ENCODE peak calls at places on chromosome 22, in five cellular contexts. One of them, this sample, is unnamed. For H3K4me1, the result is how much of the 10 kb centered on the place peaks cover.

GRCh38 chr22:19719055-19719482 is 4.3 kb upstream of the GP1BB start:
- DNase-seq in breast epithelium: no peak
- DNase-seq in spleen: no peak
- DNase-seq in suprapubic skin: no peak
- DNase-seq in left ventricle myocardium inferior: peak
- DNase-seq in this sample: no peak

GRCh38 chr22:48054596-48054995 is 1292.1 kb downstream of the TBC1D22A start:
- DNase-seq in breast epithelium: no peak
- DNase-seq in spleen: no peak
- DNase-seq in suprapubic skin: peak
- DNase-seq in left ventricle myocardium inferior: no peak
- DNase-seq in this sample: no peak

GRCh38 chr22:26360169-26360885 is 68.7 kb upstream of the ASPHD2 start:
- DNase-seq in breast epithelium: peak
- DNase-seq in spleen: no peak
- DNase-seq in suprapubic skin: no peak
- DNase-seq in left ventricle myocardium inferior: peak
- DNase-seq in this sample: no peak

GRCh38 chr22:47165998-47166397 is 403.5 kb downstream of the TBC1D22A start:
- DNase-seq in breast epithelium: no peak
- DNase-seq in spleen: peak
- DNase-seq in suprapubic skin: peak
- DNase-seq in left ventricle myocardium inferior: no peak
- DNase-seq in this sample: no peak

GRCh38 chr22:40479126-40479800 is 108.9 kb downstream of the SGSM3 start:
- DNase-seq in breast epithelium: no peak
- DNase-seq in spleen: no peak
- DNase-seq in suprapubic skin: no peak
- DNase-seq in left ventricle myocardium inferior: no peak
- DNase-seq in this sample: no peak

GRCh38 chr22:38109391-38110000 is 988 bp downstream of the BAIAP2L2 start:
- DNase-seq in breast epithelium: no peak
- DNase-seq in spleen: no peak
- DNase-seq in suprapubic skin: no peak
- DNase-seq in left ventricle myocardium inferior: no peak
- DNase-seq in this sample: peak

GRCh38 chr22:29787371-29787980 is 20.3 kb downstream of the UQCR10 start:
- DNase-seq in breast epithelium: no peak
- DNase-seq in spleen: no peak
- DNase-seq in suprapubic skin: no peak
- DNase-seq in left ventricle myocardium inferior: no peak
- DNase-seq in this sample: no peak

GRCh38 chr22:39080052-39080762 is 3.1 kb downstream of the APOBEC3G start:
- DNase-seq in breast epithelium: no peak
- DNase-seq in spleen: peak
- DNase-seq in suprapubic skin: no peak
- DNase-seq in left ventricle myocardium inferior: no peak
- DNase-seq in this sample: no peak

GRCh38 chr22:24776525-24776924 is 2.0 kb upstream of the PIWIL3 start:
- DNase-seq in breast epithelium: no peak
- DNase-seq in spleen: no peak
- DNase-seq in suprapubic skin: no peak
- DNase-seq in left ventricle myocardium inferior: no peak
- DNase-seq in this sample: no peak

GRCh38 chr22:33971561-33971961 is 51.3 kb upstream of the LARGE1 start:
- DNase-seq in breast epithelium: peak
- DNase-seq in spleen: no peak
- DNase-seq in suprapubic skin: no peak
- DNase-seq in left ventricle myocardium inferior: no peak
- DNase-seq in this sample: no peak

GRCh38 chr22:46373838-46374662 is 38.5 kb downstream of the TRMU start:
- DNase-seq in breast epithelium: no peak
- DNase-seq in spleen: no peak
- DNase-seq in suprapubic skin: no peak
- DNase-seq in left ventricle myocardium inferior: no peak
- DNase-seq in this sample: no peak

GRCh38 chr22:20109411-20110358 is 6.2 kb upstream of the RANBP1 start:
- DNase-seq in breast epithelium: no peak
- DNase-seq in spleen: peak
- DNase-seq in suprapubic skin: no peak
- DNase-seq in left ventricle myocardium inferior: peak
- DNase-seq in this sample: peak

GRCh38 chr22:49420651-49421050 is 407.0 kb downstream of the BRD1 start:
- DNase-seq in breast epithelium: no peak
- DNase-seq in spleen: no peak
- DNase-seq in suprapubic skin: no peak
- DNase-seq in left ventricle myocardium inferior: no peak
- DNase-seq in this sample: no peak

GRCh38 chr22:47049078-47049609 is 286.7 kb downstream of the TBC1D22A start:
- DNase-seq in breast epithelium: no peak
- DNase-seq in spleen: peak
- DNase-seq in suprapubic skin: no peak
- DNase-seq in left ventricle myocardium inferior: no peak
- DNase-seq in this sample: no peak

GRCh38 chr22:17578129-17578754 is 14.9 kb downstream of the SLC25A18 start:
- DNase-seq in breast epithelium: peak
- DNase-seq in spleen: no peak
- DNase-seq in suprapubic skin: no peak
- DNase-seq in left ventricle myocardium inferior: peak
- DNase-seq in this sample: no peak

GRCh38 chr22:20983081-20983745 is 1.1 kb downstream of the LZTR1 start:
- DNase-seq in breast epithelium: no peak
- DNase-seq in spleen: no peak
- DNase-seq in suprapubic skin: no peak
- DNase-seq in left ventricle myocardium inferior: no peak
- DNase-seq in this sample: no peak

GRCh38 chr22:37563153-37564081 is 3.1 kb downstream of the CDC42EP1 start:
- DNase-seq in breast epithelium: peak
- DNase-seq in spleen: no peak
- DNase-seq in suprapubic skin: peak
- DNase-seq in left ventricle myocardium inferior: peak
- DNase-seq in this sample: peak

GRCh38 chr22:29079218-29079901 is 6.5 kb downstream of the KREMEN1 start:
- DNase-seq in breast epithelium: no peak
- DNase-seq in spleen: no peak
- DNase-seq in suprapubic skin: no peak
- DNase-seq in left ventricle myocardium inferior: no peak
- DNase-seq in this sample: no peak

GRCh38 chr22:39348909-39349505 is 784 bp upstream of the SYNGR1 start:
- DNase-seq in breast epithelium: no peak
- DNase-seq in spleen: no peak
- DNase-seq in suprapubic skin: no peak
- DNase-seq in left ventricle myocardium inferior: peak
- DNase-seq in this sample: no peak

GRCh38 chr22:29427176-29427760 is 11.1 kb upstream of the RFPL1 start:
- DNase-seq in breast epithelium: no peak
- DNase-seq in spleen: no peak
- DNase-seq in suprapubic skin: no peak
- DNase-seq in left ventricle myocardium inferior: no peak
- DNase-seq in this sample: no peak

GRCh38 chr22:17772963-17773605 is 1.2 kb downstream of the BID start:
- DNase-seq in breast epithelium: no peak
- DNase-seq in spleen: peak
- DNase-seq in suprapubic skin: no peak
- DNase-seq in left ventricle myocardium inferior: no peak
- DNase-seq in this sample: no peak

GRCh38 chr22:39148727-39149535 is 3.5 kb downstream of the CBX7 start:
- DNase-seq in breast epithelium: no peak
- DNase-seq in spleen: peak
- DNase-seq in suprapubic skin: no peak
- DNase-seq in left ventricle myocardium inferior: peak
- DNase-seq in this sample: peak

GRCh38 chr22:49052023-49052538 is 775.6 kb downstream of the BRD1 start:
- DNase-seq in breast epithelium: no peak
- DNase-seq in spleen: no peak
- DNase-seq in suprapubic skin: peak
- DNase-seq in left ventricle myocardium inferior: no peak
- DNase-seq in this sample: no peak

GRCh38 chr22:33023119-33023827 is 34.9 kb downstream of the SYN3 start:
- DNase-seq in breast epithelium: no peak
- DNase-seq in spleen: no peak
- DNase-seq in suprapubic skin: no peak
- DNase-seq in left ventricle myocardium inferior: no peak
- DNase-seq in this sample: no peak

GRCh38 chr22:35721954-35722353 is 4.3 kb downstream of the APOL5 start:
- DNase-seq in breast epithelium: no peak
- DNase-seq in spleen: no peak
- DNase-seq in suprapubic skin: no peak
- DNase-seq in left ventricle myocardium inferior: no peak
- DNase-seq in this sample: no peak

GRCh38 chr22:40878937-40879336 is 17.0 kb upstream of the DNAJB7 start:
- DNase-seq in breast epithelium: no peak
- DNase-seq in spleen: no peak
- DNase-seq in suprapubic skin: no peak
- DNase-seq in left ventricle myocardium inferior: no peak
- DNase-seq in this sample: no peak

GRCh38 chr22:43101306-43101705 is 9.2 kb upstream of the BIK start:
- DNase-seq in breast epithelium: no peak
- DNase-seq in spleen: no peak
- DNase-seq in suprapubic skin: no peak
- DNase-seq in left ventricle myocardium inferior: peak
- DNase-seq in this sample: no peak

GRCh38 chr22:38467904-38468760 is at the start of gene KDELR3:
- DNase-seq in breast epithelium: peak
- DNase-seq in spleen: peak
- DNase-seq in suprapubic skin: no peak
- DNase-seq in left ventricle myocardium inferior: peak
- DNase-seq in this sample: peak

DNA sequence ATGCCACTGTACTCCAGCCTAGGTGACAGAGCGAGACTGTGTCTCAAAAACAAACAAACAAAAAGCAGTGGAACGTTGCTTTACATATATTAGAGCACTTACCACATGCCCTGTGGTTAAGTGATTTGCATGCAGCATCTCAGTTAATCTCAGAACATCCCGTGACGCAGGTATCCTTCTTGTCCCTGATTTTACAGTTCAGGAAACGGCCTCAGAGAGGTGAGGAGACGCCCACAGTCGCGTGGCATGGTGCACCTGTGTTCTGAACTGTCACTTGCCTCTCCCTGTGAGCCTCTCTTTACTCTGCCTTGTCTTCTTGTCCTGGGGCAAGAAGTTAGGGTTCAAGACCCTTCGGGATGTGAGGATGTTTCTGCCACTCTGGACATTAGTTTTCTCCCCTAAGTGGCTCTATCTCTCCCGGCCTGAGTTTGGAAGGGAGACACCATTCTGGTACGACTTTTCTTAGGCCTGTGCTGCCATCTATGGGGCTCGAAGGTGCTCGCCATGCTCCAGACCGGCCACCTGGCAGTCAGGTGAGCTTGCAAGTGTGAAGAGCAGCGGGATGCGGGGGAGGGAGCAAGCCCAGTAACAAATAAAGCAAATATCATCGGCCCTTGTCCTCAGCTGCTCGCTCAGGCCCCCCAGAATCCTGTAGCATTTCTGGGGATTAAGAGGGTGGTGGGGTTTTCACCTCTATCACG is 25.6 kb downstream of the YWHAH start:
- DNase-seq in breast epithelium: peak
- DNase-seq in spleen: peak
- DNase-seq in suprapubic skin: no peak
- DNase-seq in left ventricle myocardium inferior: peak
- DNase-seq in this sample: peak
- H3K4me3 ChIP-seq in breast epithelium: peak
- H3K4me3 ChIP-seq in spleen: peak
- H3K4me3 ChIP-seq in suprapubic skin: peak
- H3K4me3 ChIP-seq in left ventricle myocardium inferior: peak
- H3K4me3 ChIP-seq in this sample: peak

DNA sequence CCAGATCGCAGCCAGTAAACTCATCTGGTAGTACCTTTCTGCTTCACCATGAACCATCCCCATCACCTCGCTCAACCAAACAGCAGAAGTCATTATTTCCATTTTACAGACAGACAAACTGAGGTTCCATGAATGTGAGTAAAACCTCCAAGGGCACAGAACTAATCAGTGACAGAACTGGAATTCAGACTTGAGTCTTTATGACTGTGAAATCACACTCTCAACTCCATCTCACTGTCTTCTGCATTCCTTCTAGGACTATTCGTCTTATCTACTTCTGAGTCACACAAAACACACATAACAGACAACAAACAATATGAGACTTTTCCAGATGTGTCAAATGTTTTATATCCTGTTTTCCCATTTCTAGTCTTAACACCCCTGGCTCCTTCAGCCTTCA is 9.3 kb upstream of the NUP50 start:
- DNase-seq in breast epithelium: no peak
- DNase-seq in spleen: no peak
- DNase-seq in suprapubic skin: no peak
- DNase-seq in left ventricle myocardium inferior: no peak
- DNase-seq in this sample: no peak
- H3K4me1 ChIP-seq in breast epithelium: under half
- H3K4me1 ChIP-seq in spleen: under half
- H3K4me1 ChIP-seq in suprapubic skin: under half
- H3K4me1 ChIP-seq in left ventricle myocardium inferior: under half
- H3K4me1 ChIP-seq in this sample: under half

GRCh38 chr22:41984006-41984405 is 14.6 kb upstream of the WBP2NL start:
- DNase-seq in breast epithelium: no peak
- DNase-seq in spleen: no peak
- DNase-seq in suprapubic skin: no peak
- DNase-seq in left ventricle myocardium inferior: no peak
- DNase-seq in this sample: no peak
- H3K4me3 ChIP-seq in breast epithelium: no peak
- H3K4me3 ChIP-seq in spleen: no peak
- H3K4me3 ChIP-seq in suprapubic skin: no peak
- H3K4me3 ChIP-seq in left ventricle myocardium inferior: no peak
- H3K4me3 ChIP-seq in this sample: no peak

GRCh38 chr22:50624347-50625130 is 3.4 kb downstream of the ARSA start:
- DNase-seq in breast epithelium: no peak
- DNase-seq in spleen: peak
- DNase-seq in suprapubic skin: peak
- DNase-seq in left ventricle myocardium inferior: no peak
- DNase-seq in this sample: peak

GRCh38 chr22:50626314-50626855 is 1.6 kb downstream of the ARSA start:
- DNase-seq in breast epithelium: no peak
- DNase-seq in spleen: peak
- DNase-seq in suprapubic skin: no peak
- DNase-seq in left ventricle myocardium inferior: no peak
- DNase-seq in this sample: no peak

GRCh38 chr22:50625568-50626313 is 2.2 kb downstream of the ARSA start:
- DNase-seq in breast epithelium: no peak
- DNase-seq in spleen: peak
- DNase-seq in suprapubic skin: peak
- DNase-seq in left ventricle myocardium inferior: no peak
- DNase-seq in this sample: peak

GRCh38 chr22:50626856-50627451 is 998 bp downstream of the ARSA start:
- DNase-seq in breast epithelium: no peak
- DNase-seq in spleen: peak
- DNase-seq in suprapubic skin: peak
- DNase-seq in left ventricle myocardium inferior: no peak
- DNase-seq in this sample: peak

DNA sequence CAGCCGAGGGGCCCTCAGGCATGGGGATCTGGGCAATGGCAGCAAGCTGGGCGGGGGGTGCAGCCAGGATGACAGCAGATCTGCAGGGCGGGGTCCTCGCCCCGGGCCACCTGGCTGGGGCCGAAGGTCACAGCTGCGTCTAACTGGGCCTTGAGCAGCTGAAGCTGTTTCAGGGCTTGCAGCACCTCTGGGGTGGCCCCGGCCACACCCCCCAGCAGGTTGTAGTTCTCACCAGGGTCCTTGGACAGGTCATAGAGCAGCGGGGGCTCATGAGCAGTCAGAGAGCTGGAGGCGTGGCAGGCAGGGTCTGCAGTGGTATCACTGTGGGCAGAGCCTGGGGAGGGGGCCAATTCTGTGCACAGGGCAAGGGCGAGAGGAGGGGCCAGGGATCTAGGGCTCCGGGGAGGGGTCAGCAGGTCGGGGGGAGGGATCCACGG is 2.8 kb downstream of the ARSA start:
- DNase-seq in breast epithelium: no peak
- DNase-seq in spleen: peak
- DNase-seq in suprapubic skin: peak
- DNase-seq in left ventricle myocardium inferior: no peak
- DNase-seq in this sample: no peak
- H3K4me1 ChIP-seq in breast epithelium: under half
- H3K4me1 ChIP-seq in spleen: half or more
- H3K4me1 ChIP-seq in suprapubic skin: half or more
- H3K4me1 ChIP-seq in left ventricle myocardium inferior: half or more
- H3K4me1 ChIP-seq in this sample: under half

This sample was measured in left lung.